ENCODE peak calls at places on chromosomes 16 and 17, in nine cellular contexts. V is transverse colon, E is astrocyte of the spinal cord, B is WTC11, D is AG04449, J is cardiac fibroblast, M is prostate gland, L is PC-3, G is heart left ventricle. X is an unnamed sample.

GRCh38 chr16:65704866-65705265 is 583.0 kb upstream of the CDH11 start:
- DNase-seq in V (no peak), E (no peak), B (peak; percentile 25), D (no peak), J (no peak), M (no peak), L (no peak), G (no peak), X (no peak)

GRCh38 chr17:19766421-19767270 is 18.5 kb upstream of the ALDH3A1 start:
- DNase-seq in V (peak; percentile 84), E (peak; percentile 50), B (peak; percentile 90), D (no peak), J (peak; percentile 66), M (peak; percentile 61), L (peak; percentile 86), G (peak; percentile 88), X (peak; percentile 14)

GRCh38 chr17:61324540-61324868 is 75.1 kb upstream of the TBX2 start:
- DNase-seq in V (no peak), E (peak; percentile 43), B (no peak), D (no peak), J (peak; percentile 79), M (no peak), L (peak; percentile 52), G (no peak), X (no peak)

GRCh38 chr16:87380875-87381274 is 2.7 kb downstream of the FBXO31 start:
- DNase-seq in V (no peak), E (peak; percentile 49), B (no peak), D (no peak), J (peak; percentile 47), M (no peak), L (no peak), G (no peak), X (no peak)

GRCh38 chr17:2414665-2415064 is 13.8 kb upstream of the MNT start:
- DNase-seq in V (no peak), E (no peak), B (no peak), D (no peak), J (no peak), M (no peak), L (no peak), G (no peak), X (no peak)

GRCh38 chr17:64984181-64984580 is 64.9 kb upstream of the LRRC37A3 start:
- DNase-seq in V (no peak), E (no peak), B (no peak), D (no peak), J (no peak), M (no peak), L (no peak), G (no peak), X (no peak)

GRCh38 chr16:4369006-4369766 is 2.5 kb upstream of the VASN start:
- DNase-seq in V (no peak), E (no peak), B (no peak), D (no peak), J (peak; percentile 56), M (peak; percentile 67), L (peak; percentile 83), G (no peak), X (no peak)

GRCh38 chr16:22233050-22233405 is 26.9 kb downstream of the EEF2K start:
- DNase-seq in V (no peak), E (peak; percentile 9), B (no peak), D (no peak), J (no peak), M (no peak), L (no peak), G (no peak), X (no peak)

GRCh38 chr17:41484920-41485904 is 4.3 kb upstream of the KRT35 start:
- DNase-seq in V (no peak), E (no peak), B (no peak), D (no peak), J (no peak), M (no peak), L (no peak), G (no peak), X (no peak)

GRCh38 chr17:41483991-41484826 is 3.3 kb upstream of the KRT35 start:
- DNase-seq in V (no peak), E (no peak), B (no peak), D (no peak), J (no peak), M (no peak), L (peak; percentile 19), G (no peak), X (no peak)

GRCh38 chr17:41489531-41489930 is at the start of gene KRT36:
- DNase-seq in V (no peak), E (no peak), B (no peak), D (no peak), J (no peak), M (no peak), L (no peak), G (no peak), X (no peak)

GRCh38 chr17:41486316-41486715 is 3.4 kb downstream of the KRT36 start:
- DNase-seq in V (no peak), E (no peak), B (no peak), D (no peak), J (no peak), M (no peak), L (no peak), G (no peak), X (no peak)

DNA sequence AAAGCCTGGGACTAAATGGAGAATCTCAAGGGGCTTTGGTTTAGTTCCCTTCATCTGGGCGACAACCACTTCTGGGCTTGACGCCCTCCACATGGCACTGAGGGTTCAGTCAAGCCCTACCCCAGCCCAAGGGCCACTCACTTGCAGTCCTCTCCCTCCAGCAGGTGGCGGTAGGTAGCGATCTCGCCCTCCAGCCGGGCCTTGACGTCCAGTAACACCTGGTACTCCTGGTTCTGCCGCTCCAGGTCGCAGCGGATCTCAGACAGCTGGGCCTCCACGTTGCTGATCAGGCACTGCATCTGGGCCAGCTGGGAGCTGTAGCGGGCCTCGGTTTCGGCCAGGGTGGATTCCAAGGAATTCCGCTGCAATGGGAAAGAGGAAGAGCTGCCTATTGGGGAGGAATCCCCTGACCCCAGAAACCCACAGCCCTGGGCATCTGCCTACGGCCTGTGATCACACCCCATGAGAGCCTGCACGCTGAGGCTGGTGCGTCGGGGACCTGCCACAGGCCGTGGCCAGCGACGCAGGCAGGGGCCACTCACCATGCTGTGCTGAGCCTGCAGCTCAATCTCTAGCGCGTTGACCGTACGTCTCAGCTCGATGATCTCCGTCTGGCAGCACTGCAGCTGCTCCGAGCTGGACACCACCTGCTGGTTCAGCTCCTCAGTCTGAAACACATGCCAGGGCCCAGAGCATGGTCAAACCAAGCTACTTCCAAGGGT is 2.7 kb downstream of the KRT36 start:
- DNase-seq in V (peak; percentile 68), E (no peak), B (peak; percentile 92), D (no peak), J (peak; percentile 9), M (no peak), L (no peak), G (no peak), X (no peak)
- TF ChIP-seq CTCF in V (peak; percentile 64), E (peak; percentile 52), B (peak; percentile 50), D (peak; percentile 9), J (peak; percentile 65), M (no peak), L (peak; percentile 46), G (no peak), X (peak; percentile 4)

GRCh38 chr16:31569360-31569717 is 41.6 kb downstream of the AHSP start:
- DNase-seq in V (no peak), E (no peak), B (no peak), D (no peak), J (no peak), M (no peak), L (no peak), G (no peak), X (no peak)

DNA sequence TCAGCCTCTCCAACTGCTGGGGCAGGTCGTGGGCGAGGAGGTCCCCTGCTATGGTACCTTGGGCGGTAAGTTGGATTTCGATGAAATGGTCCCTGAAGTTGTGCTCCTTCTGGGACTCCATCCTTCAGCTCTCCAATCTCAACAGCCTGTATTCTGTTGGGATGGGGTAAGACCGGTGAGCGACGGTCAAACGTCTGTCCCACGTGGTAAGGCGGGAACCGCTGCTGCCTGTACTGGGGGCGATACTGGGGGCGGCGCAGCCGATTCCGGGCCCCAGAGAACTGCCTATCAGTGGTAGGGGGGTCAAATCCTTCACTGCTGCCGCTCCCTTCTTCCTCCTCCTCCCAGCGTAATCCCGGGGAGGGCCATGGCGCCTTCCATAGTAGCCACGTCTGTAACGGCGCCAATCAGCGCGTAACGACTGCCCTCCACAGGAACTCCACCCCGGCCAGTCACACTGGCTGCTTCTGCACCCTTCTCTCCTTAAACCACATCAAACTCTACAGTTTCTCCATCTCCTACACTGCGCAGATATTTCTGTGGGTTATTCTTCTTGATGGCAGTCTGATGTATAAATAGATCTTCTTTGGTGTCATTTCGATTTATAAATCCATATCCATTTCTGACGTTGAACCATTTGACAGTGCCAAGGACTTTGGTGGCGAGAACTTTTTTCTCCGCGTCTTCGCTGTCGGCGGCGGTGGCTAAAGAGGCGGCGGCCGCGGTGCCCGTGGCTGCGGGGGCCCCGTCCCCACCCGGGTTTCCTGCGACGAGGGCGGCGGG is 41.1 kb downstream of the AHSP start:
- DNase-seq in V (peak; percentile 15), E (no peak), B (peak; percentile 13), D (no peak), J (peak; percentile 11), M (peak; percentile 11), L (no peak), G (no peak), X (no peak)
- TF ChIP-seq CTCF in V (no peak), E (no peak), B (no peak), D (no peak), J (no peak), M (no peak), L (no peak), G (no peak), X (no peak)

DNA sequence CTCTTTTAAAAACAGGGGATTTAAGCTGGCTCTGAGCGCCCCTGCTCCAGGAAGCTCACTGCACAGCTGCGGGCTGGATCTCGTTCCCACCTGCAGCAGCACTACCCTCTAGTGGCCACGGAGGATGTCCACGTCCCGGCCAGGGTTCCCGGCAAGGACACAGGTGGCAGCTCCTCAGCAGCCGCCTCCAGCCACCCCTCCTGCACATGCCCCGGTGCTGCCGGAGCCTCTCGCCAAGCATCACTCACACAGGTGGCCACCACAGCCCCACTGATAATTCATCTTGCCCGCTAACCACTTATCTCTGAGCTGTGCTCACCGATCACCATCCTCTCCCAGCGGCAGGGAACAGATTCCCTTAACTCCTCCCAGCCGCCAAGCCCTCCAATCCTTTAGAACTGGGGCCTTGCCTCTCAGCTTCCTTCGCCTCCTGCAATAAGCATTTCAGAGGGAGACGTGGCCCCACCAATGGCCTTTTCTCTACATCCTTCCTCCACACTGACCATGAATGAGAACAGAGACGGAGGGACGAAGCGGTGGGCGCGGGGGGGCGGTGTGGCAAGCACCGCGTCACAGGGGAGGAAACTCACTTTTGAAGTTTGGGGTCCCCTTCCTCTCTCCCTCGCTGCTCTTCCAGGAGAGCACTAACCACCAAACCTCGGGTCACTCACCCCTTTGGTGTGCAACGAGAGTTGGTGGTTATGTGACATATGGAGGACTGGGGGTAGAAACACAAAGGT is 222.1 kb downstream of the RBFOX3 start:
- DNase-seq in V (peak; percentile 54), E (peak; percentile 12), B (peak; percentile 83), D (no peak), J (peak; percentile 49), M (peak; percentile 39), L (peak; percentile 74), G (no peak), X (no peak)
- TF ChIP-seq CTCF in V (peak; percentile 51), E (peak; percentile 68), B (peak; percentile 37), D (peak; percentile 80), J (peak; percentile 69), M (peak; percentile 71), L (peak; percentile 79), G (peak; percentile 60), X (peak; percentile 57)

DNA sequence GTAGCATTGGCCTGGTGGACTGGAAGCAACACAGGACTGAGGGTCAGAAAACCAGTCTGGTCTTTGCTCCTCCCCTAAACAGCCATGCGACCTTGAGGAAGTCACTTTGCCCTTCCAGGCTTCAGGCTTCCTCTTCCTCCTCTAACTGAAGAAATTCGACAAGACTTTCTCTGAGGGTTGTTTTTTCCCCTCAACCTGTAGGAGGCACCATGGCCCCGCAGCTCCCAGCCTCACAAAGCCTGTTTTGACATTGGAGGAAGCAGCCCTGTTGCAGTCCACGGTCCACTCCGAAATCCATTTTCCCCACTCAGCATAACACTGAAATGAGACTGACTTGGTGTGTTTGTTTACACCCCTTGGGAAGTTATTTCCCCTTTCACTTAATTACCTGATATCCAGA is 41.2 kb upstream of the PIRT start:
- DNase-seq in V (peak; percentile 59), E (no peak), B (peak; percentile 30), D (no peak), J (peak; percentile 10), M (peak; percentile 37), L (peak; percentile 7), G (peak; percentile 66), X (no peak)
- TF ChIP-seq CTCF in V (peak; percentile 48), E (no peak), B (no peak), D (no peak), J (peak; percentile 12), M (peak; percentile 62), L (peak; percentile 41), G (peak; percentile 41), X (no peak)